ENCODE peak calls at places on chromosomes 13 and 19, in six cellular contexts. One of them, this sample, is unnamed.

GRCh38 chr13:113064000-113064533 is 41.5 kb upstream of the F7 start:
- DNase-seq in CD8-positive, alpha-beta T cell: no peak
- DNase-seq in upper lobe of right lung: no peak
- DNase-seq in breast epithelium: no peak
- DNase-seq in prostate gland: no peak
- DNase-seq in HCT116: no peak
- DNase-seq in this sample: no peak

GRCh38 chr19:1668339-1669123 is 16.1 kb upstream of the TCF3 start:
- DNase-seq in CD8-positive, alpha-beta T cell: no peak
- DNase-seq in upper lobe of right lung: no peak
- DNase-seq in breast epithelium: no peak
- DNase-seq in prostate gland: no peak
- DNase-seq in HCT116: no peak
- DNase-seq in this sample: no peak

GRCh38 chr19:1252818-1253513 is 4.6 kb downstream of the MIDN start:
- DNase-seq in CD8-positive, alpha-beta T cell: peak; percentile 66
- DNase-seq in upper lobe of right lung: peak; percentile 97
- DNase-seq in breast epithelium: peak; percentile 93
- DNase-seq in prostate gland: peak; percentile 91
- DNase-seq in HCT116: no peak
- DNase-seq in this sample: peak; percentile 60

GRCh38 chr19:40204381-40204780 is 13.2 kb downstream of the MAP3K10 start:
- DNase-seq in CD8-positive, alpha-beta T cell: no peak
- DNase-seq in upper lobe of right lung: no peak
- DNase-seq in breast epithelium: no peak
- DNase-seq in prostate gland: no peak
- DNase-seq in HCT116: no peak
- DNase-seq in this sample: no peak

GRCh38 chr19:47505506-47505905 is 9.4 kb downstream of the NAPA start:
- DNase-seq in CD8-positive, alpha-beta T cell: no peak
- DNase-seq in upper lobe of right lung: no peak
- DNase-seq in breast epithelium: no peak
- DNase-seq in prostate gland: no peak
- DNase-seq in HCT116: no peak
- DNase-seq in this sample: no peak

GRCh38 chr19:49357186-49357585 is 5.0 kb downstream of the TEAD2 start:
- DNase-seq in CD8-positive, alpha-beta T cell: no peak
- DNase-seq in upper lobe of right lung: no peak
- DNase-seq in breast epithelium: no peak
- DNase-seq in prostate gland: no peak
- DNase-seq in HCT116: no peak
- DNase-seq in this sample: no peak

GRCh38 chr19:38134538-38135149 is 89.4 kb downstream of the DPF1 start:
- DNase-seq in CD8-positive, alpha-beta T cell: no peak
- DNase-seq in upper lobe of right lung: no peak
- DNase-seq in breast epithelium: no peak
- DNase-seq in prostate gland: no peak
- DNase-seq in HCT116: no peak
- DNase-seq in this sample: no peak

GRCh38 chr13:43036386-43037220 is 13.2 kb downstream of the DNAJC15 start:
- DNase-seq in CD8-positive, alpha-beta T cell: no peak
- DNase-seq in upper lobe of right lung: peak; percentile 70
- DNase-seq in breast epithelium: no peak
- DNase-seq in prostate gland: no peak
- DNase-seq in HCT116: no peak
- DNase-seq in this sample: no peak

GRCh38 chr19:43527860-43528622 is 1.0 kb upstream of the ETHE1 start:
- DNase-seq in CD8-positive, alpha-beta T cell: no peak
- DNase-seq in upper lobe of right lung: no peak
- DNase-seq in breast epithelium: peak; percentile 45
- DNase-seq in prostate gland: no peak
- DNase-seq in HCT116: no peak
- DNase-seq in this sample: no peak

GRCh38 chr19:16764793-16765433 is 45.3 kb downstream of the NWD1 start:
- DNase-seq in CD8-positive, alpha-beta T cell: no peak
- DNase-seq in upper lobe of right lung: no peak
- DNase-seq in breast epithelium: no peak
- DNase-seq in prostate gland: no peak
- DNase-seq in HCT116: no peak
- DNase-seq in this sample: no peak

GRCh38 chr13:105336706-105337582 is 1198.5 kb downstream of the EFNB2 start:
- DNase-seq in CD8-positive, alpha-beta T cell: no peak
- DNase-seq in upper lobe of right lung: no peak
- DNase-seq in breast epithelium: no peak
- DNase-seq in prostate gland: no peak
- DNase-seq in HCT116: no peak
- DNase-seq in this sample: no peak

GRCh38 chr19:33514885-33515485 is 6.6 kb downstream of the PEPD start:
- DNase-seq in CD8-positive, alpha-beta T cell: no peak
- DNase-seq in upper lobe of right lung: no peak
- DNase-seq in breast epithelium: no peak
- DNase-seq in prostate gland: no peak
- DNase-seq in HCT116: no peak
- DNase-seq in this sample: no peak

GRCh38 chr13:27151798-27152599 is 19.6 kb downstream of the USP12 start:
- DNase-seq in CD8-positive, alpha-beta T cell: no peak
- DNase-seq in upper lobe of right lung: no peak
- DNase-seq in breast epithelium: no peak
- DNase-seq in prostate gland: no peak
- DNase-seq in HCT116: no peak
- DNase-seq in this sample: no peak

GRCh38 chr13:99572921-99573320 is 71.6 kb downstream of the TM9SF2 start:
- DNase-seq in CD8-positive, alpha-beta T cell: no peak
- DNase-seq in upper lobe of right lung: no peak
- DNase-seq in breast epithelium: no peak
- DNase-seq in prostate gland: no peak
- DNase-seq in HCT116: no peak
- DNase-seq in this sample: no peak

GRCh38 chr19:43564800-43565199 is 10.5 kb downstream of the XRCC1 start:
- DNase-seq in CD8-positive, alpha-beta T cell: no peak
- DNase-seq in upper lobe of right lung: no peak
- DNase-seq in breast epithelium: no peak
- DNase-seq in prostate gland: no peak
- DNase-seq in HCT116: no peak
- DNase-seq in this sample: no peak

GRCh38 chr19:34757441-34757840 is 15.6 kb downstream of the ZNF599 start:
- DNase-seq in CD8-positive, alpha-beta T cell: no peak
- DNase-seq in upper lobe of right lung: no peak
- DNase-seq in breast epithelium: no peak
- DNase-seq in prostate gland: no peak
- DNase-seq in HCT116: no peak
- DNase-seq in this sample: no peak
- H3K9me3 ChIP-seq in CD8-positive, alpha-beta T cell: peaks cover 45% of the 10 kb centered on the region
- H3K9me3 ChIP-seq in upper lobe of right lung: peaks cover 85% of the 10 kb centered on the region
- H3K9me3 ChIP-seq in breast epithelium: peaks cover 75% of the 10 kb centered on the region
- H3K9me3 ChIP-seq in prostate gland: no peaks in the 10 kb centered on the region
- H3K9me3 ChIP-seq in HCT116: peaks cover 57% of the 10 kb centered on the region
- H3K9me3 ChIP-seq in this sample: peaks cover 23% of the 10 kb centered on the region

DNA sequence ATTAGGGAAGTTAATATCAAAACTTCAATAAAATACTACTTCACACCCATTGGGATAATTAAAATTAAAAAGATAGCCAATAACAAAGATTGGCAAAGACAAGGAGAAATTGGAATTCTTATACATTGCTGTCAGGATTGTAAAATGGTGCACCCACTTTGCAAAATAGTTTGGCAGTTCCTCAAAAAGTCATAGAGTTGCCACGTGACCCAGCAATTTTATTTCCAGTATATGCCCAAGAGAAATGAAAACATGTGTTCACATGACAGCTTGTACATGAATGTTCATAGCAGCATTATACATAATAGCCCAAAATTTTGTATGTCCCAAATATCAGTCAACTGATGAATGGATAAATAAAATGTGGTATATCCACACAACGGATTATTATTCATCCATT is 3.3 kb downstream of the MBD3L1 start:
- DNase-seq in CD8-positive, alpha-beta T cell: no peak
- DNase-seq in upper lobe of right lung: no peak
- DNase-seq in breast epithelium: no peak
- DNase-seq in prostate gland: no peak
- DNase-seq in HCT116: no peak
- DNase-seq in this sample: no peak
- H3K9me3 ChIP-seq in CD8-positive, alpha-beta T cell: no peaks in the 10 kb centered on the region
- H3K9me3 ChIP-seq in upper lobe of right lung: no peaks in the 10 kb centered on the region
- H3K9me3 ChIP-seq in breast epithelium: no peaks in the 10 kb centered on the region
- H3K9me3 ChIP-seq in prostate gland: no peaks in the 10 kb centered on the region
- H3K9me3 ChIP-seq in HCT116: no peaks in the 10 kb centered on the region
- H3K9me3 ChIP-seq in this sample: no peaks in the 10 kb centered on the region

DNA sequence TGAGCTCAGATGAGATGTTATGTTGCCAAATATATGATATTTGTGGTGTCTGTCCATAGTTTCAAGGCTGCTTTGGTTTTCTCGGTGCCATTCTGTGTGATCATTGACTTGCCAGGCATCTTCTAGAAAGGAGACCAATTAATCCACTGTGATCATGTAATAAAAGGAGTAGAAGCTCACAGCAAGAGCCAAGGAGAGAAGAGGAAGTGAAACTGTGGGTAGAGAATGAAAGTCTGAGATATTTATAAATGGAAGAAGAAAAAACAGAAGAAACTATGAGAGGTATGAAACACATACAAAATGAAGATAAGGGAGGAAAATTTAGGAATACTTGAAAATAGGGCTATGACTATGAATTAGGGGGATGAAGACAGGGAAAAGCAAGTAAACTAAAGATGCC is 11.1 kb upstream of the ZNF613 start:
- DNase-seq in CD8-positive, alpha-beta T cell: no peak
- DNase-seq in upper lobe of right lung: no peak
- DNase-seq in breast epithelium: no peak
- DNase-seq in prostate gland: no peak
- DNase-seq in HCT116: no peak
- DNase-seq in this sample: no peak
- H3K9me3 ChIP-seq in CD8-positive, alpha-beta T cell: peaks cover 44% of the 10 kb centered on the region
- H3K9me3 ChIP-seq in upper lobe of right lung: peaks cover 40% of the 10 kb centered on the region
- H3K9me3 ChIP-seq in breast epithelium: peaks cover 61% of the 10 kb centered on the region
- H3K9me3 ChIP-seq in prostate gland: no peaks in the 10 kb centered on the region
- H3K9me3 ChIP-seq in HCT116: peaks cover 39% of the 10 kb centered on the region
- H3K9me3 ChIP-seq in this sample: peaks cover 34% of the 10 kb centered on the region

GRCh38 chr19:52291781-52292180 is 5.2 kb upstream of the ZNF480 start:
- DNase-seq in CD8-positive, alpha-beta T cell: no peak
- DNase-seq in upper lobe of right lung: no peak
- DNase-seq in breast epithelium: no peak
- DNase-seq in prostate gland: no peak
- DNase-seq in HCT116: no peak
- DNase-seq in this sample: no peak
- H3K9me3 ChIP-seq in CD8-positive, alpha-beta T cell: peaks cover 18% of the 10 kb centered on the region
- H3K9me3 ChIP-seq in upper lobe of right lung: no peaks in the 10 kb centered on the region
- H3K9me3 ChIP-seq in breast epithelium: peaks cover 16% of the 10 kb centered on the region
- H3K9me3 ChIP-seq in prostate gland: no peaks in the 10 kb centered on the region
- H3K9me3 ChIP-seq in HCT116: peaks cover 8% of the 10 kb centered on the region
- H3K9me3 ChIP-seq in this sample: peaks cover 9% of the 10 kb centered on the region

DNA sequence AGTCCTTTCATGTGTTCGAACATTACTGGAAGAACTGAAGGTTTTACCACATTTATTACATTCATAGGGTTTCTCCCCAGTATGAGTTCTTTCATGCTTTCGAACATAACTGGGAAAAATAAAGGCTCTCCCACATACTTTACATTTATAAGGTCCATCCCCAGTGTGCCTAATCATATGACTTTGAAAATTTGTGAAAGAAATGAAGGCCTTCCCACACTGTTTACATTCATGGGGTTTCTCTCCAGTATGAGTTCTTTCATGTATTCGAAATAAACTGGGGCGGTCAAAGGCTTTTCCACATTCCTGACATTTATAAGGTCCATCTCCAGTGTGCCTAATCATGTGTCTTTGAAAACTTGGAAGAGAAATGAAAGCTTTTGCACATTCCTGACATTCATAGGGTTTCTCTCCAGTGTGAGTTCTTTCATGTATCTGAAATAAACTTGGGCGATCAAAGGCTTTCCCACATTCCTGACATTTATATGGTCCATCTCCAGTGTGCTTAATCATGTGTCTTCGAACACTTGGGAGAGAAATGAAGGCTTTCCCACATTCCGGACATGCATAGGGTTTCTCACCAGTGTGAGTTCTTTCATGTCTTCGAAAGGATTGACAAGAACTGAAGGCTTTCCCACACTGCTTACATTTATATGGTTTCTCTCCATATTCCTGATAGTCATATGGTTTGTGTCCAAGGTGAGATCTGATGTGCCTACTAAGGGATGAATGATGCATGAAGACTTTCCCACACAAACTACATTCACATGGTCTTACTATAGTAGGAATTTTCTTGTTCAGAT is 24.0 kb downstream of the ZNF564 start:
- DNase-seq in CD8-positive, alpha-beta T cell: no peak
- DNase-seq in upper lobe of right lung: no peak
- DNase-seq in breast epithelium: no peak
- DNase-seq in prostate gland: no peak
- DNase-seq in HCT116: no peak
- DNase-seq in this sample: no peak
- H3K9me3 ChIP-seq in CD8-positive, alpha-beta T cell: peaks cover 70% of the 10 kb centered on the region
- H3K9me3 ChIP-seq in upper lobe of right lung: peaks cover 93% of the 10 kb centered on the region
- H3K9me3 ChIP-seq in breast epithelium: peaks cover 93% of the 10 kb centered on the region
- H3K9me3 ChIP-seq in prostate gland: no peaks in the 10 kb centered on the region
- H3K9me3 ChIP-seq in HCT116: peaks cover 88% of the 10 kb centered on the region
- H3K9me3 ChIP-seq in this sample: peaks cover 67% of the 10 kb centered on the region

GRCh38 chr19:6652214-6653094 is 17.5 kb downstream of the TNFSF14 start:
- DNase-seq in CD8-positive, alpha-beta T cell: no peak
- DNase-seq in upper lobe of right lung: no peak
- DNase-seq in breast epithelium: no peak
- DNase-seq in prostate gland: no peak
- DNase-seq in HCT116: no peak
- DNase-seq in this sample: no peak
- H3K9me3 ChIP-seq in CD8-positive, alpha-beta T cell: no peaks in the 10 kb centered on the region
- H3K9me3 ChIP-seq in upper lobe of right lung: no peaks in the 10 kb centered on the region
- H3K9me3 ChIP-seq in breast epithelium: no peaks in the 10 kb centered on the region
- H3K9me3 ChIP-seq in prostate gland: no peaks in the 10 kb centered on the region
- H3K9me3 ChIP-seq in HCT116: no peaks in the 10 kb centered on the region
- H3K9me3 ChIP-seq in this sample: no peaks in the 10 kb centered on the region

GRCh38 chr13:111599791-111600190 is 279.3 kb downstream of the TEX29 start:
- DNase-seq in CD8-positive, alpha-beta T cell: no peak
- DNase-seq in upper lobe of right lung: peak; percentile 61
- DNase-seq in breast epithelium: no peak
- DNase-seq in prostate gland: no peak
- DNase-seq in HCT116: no peak
- DNase-seq in this sample: no peak
- H3K9me3 ChIP-seq in CD8-positive, alpha-beta T cell: no peaks in the 10 kb centered on the region
- H3K9me3 ChIP-seq in upper lobe of right lung: no peaks in the 10 kb centered on the region
- H3K9me3 ChIP-seq in breast epithelium: no peaks in the 10 kb centered on the region
- H3K9me3 ChIP-seq in prostate gland: no peaks in the 10 kb centered on the region
- H3K9me3 ChIP-seq in HCT116: no peaks in the 10 kb centered on the region
- H3K9me3 ChIP-seq in this sample: no peaks in the 10 kb centered on the region